ENCODE peak calls at places on chromosomes 16 and 17, in seven cellular contexts. T is GM03348; C is iPS-NIHi11; O is effector memory CD8-positive, alpha-beta T cell; X is Karpas-422; P is WTC11; A is anterior cingulate cortex. V is an unnamed sample.

GRCh38 chr17:79810138-79811027 is 13.5 kb upstream of the CBX8 start:
- DNase-seq in T (peak), C (peak), O (peak), X (peak), P (peak), A (no peak), V (no peak)

GRCh38 chr17:72383053-72383847 is 262.4 kb downstream of the SOX9 start:
- DNase-seq in T (no peak), C (peak), O (no peak), X (no peak), P (peak), A (no peak), V (no peak)

GRCh38 chr17:15231851-15232516 is 33.1 kb downstream of the PMP22 start:
- DNase-seq in T (no peak), C (no peak), O (no peak), X (no peak), P (no peak), A (peak), V (no peak)

GRCh38 chr17:48483471-48484131 is 47.2 kb downstream of the HOXB1 start:
- DNase-seq in T (peak), C (no peak), O (no peak), X (peak), P (no peak), A (no peak), V (peak)

GRCh38 chr16:2027024-2028010 is 615 bp downstream of the NHERF2 start:
- DNase-seq in T (peak), C (no peak), O (no peak), X (no peak), P (no peak), A (no peak), V (no peak)

GRCh38 chr16:71474864-71475263 is 12.8 kb upstream of the ZNF23 start:
- DNase-seq in T (peak), C (no peak), O (no peak), X (no peak), P (no peak), A (no peak), V (peak)

GRCh38 chr17:45431531-45432404 is 902 bp downstream of the ARHGAP27 start:
- DNase-seq in T (peak), C (peak), O (peak), X (peak), P (peak), A (no peak), V (peak)

GRCh38 chr16:84925092-84925772 is 86.1 kb downstream of the ZDHHC7 start:
- DNase-seq in T (peak), C (peak), O (peak), X (peak), P (peak), A (peak), V (no peak)

GRCh38 chr16:3171855-3172593 is 16.0 kb upstream of the OR1F1 start:
- DNase-seq in T (no peak), C (peak), O (no peak), X (peak), P (peak), A (no peak), V (peak)

GRCh38 chr17:64938925-64939474 is 19.7 kb upstream of the LRRC37A3 start:
- DNase-seq in T (peak), C (peak), O (peak), X (peak), P (peak), A (no peak), V (no peak)

GRCh38 chr16:89921131-89921698 is 1.9 kb upstream of the TUBB3 start:
- DNase-seq in T (no peak), C (no peak), O (no peak), X (no peak), P (no peak), A (no peak), V (no peak)

GRCh38 chr16:49854227-49855203 is 1.4 kb downstream of the ZNF423 start:
- DNase-seq in T (no peak), C (peak), O (no peak), X (no peak), P (peak), A (no peak), V (no peak)

GRCh38 chr16:68902376-68903345 is 59.3 kb downstream of the TANGO6 start:
- DNase-seq in T (peak), C (peak), O (no peak), X (peak), P (peak), A (peak), V (peak)

GRCh38 chr16:2145843-2146242 is 2.6 kb upstream of the RAB26 start:
- DNase-seq in T (no peak), C (peak), O (no peak), X (no peak), P (no peak), A (no peak), V (no peak)

GRCh38 chr17:32496348-32497078 is 9.7 kb downstream of the CDK5R1 start:
- DNase-seq in T (peak), C (no peak), O (no peak), X (no peak), P (no peak), A (no peak), V (peak)

GRCh38 chr17:47692895-47693666 is 880 bp upstream of the TBKBP1 start:
- DNase-seq in T (peak), C (no peak), O (no peak), X (no peak), P (no peak), A (no peak), V (no peak)

GRCh38 chr17:73899839-73900238 is 255.6 kb upstream of the SDK2 start:
- DNase-seq in T (no peak), C (no peak), O (no peak), X (no peak), P (no peak), A (no peak), V (no peak)

GRCh38 chr17:1264196-1264595 is 6.0 kb upstream of the BHLHA9 start:
- DNase-seq in T (no peak), C (no peak), O (no peak), X (no peak), P (no peak), A (no peak), V (no peak)

GRCh38 chr16:68179196-68179795 is 56.6 kb downstream of the ESRP2 start:
- DNase-seq in T (no peak), C (no peak), O (no peak), X (no peak), P (no peak), A (no peak), V (no peak)

GRCh38 chr17:77504652-77505459 is 364.1 kb downstream of the SEC14L1 start:
- DNase-seq in T (no peak), C (no peak), O (no peak), X (no peak), P (peak), A (no peak), V (no peak)

GRCh38 chr16:51607202-51607756 is 456.2 kb upstream of the SALL1 start:
- DNase-seq in T (no peak), C (no peak), O (no peak), X (no peak), P (no peak), A (no peak), V (no peak)

GRCh38 chr17:63950940-63951907 is 19.1 kb upstream of the CD79B start:
- DNase-seq in T (no peak), C (peak), O (no peak), X (peak), P (peak), A (no peak), V (no peak)

GRCh38 chr16:82824408-82824807 is 197.6 kb downstream of the CDH13 start:
- DNase-seq in T (no peak), C (no peak), O (no peak), X (no peak), P (no peak), A (no peak), V (no peak)

GRCh38 chr17:46822388-46822921 is 4.0 kb upstream of the WNT3 start:
- DNase-seq in T (no peak), C (peak), O (no peak), X (peak), P (peak), A (no peak), V (no peak)

GRCh38 chr16:19879241-19879792 is 5.3 kb downstream of the GPRC5B start:
- DNase-seq in T (no peak), C (no peak), O (no peak), X (no peak), P (peak), A (no peak), V (no peak)

GRCh38 chr16:83843657-83844056 is 35.9 kb downstream of the HSBP1 start:
- DNase-seq in T (no peak), C (no peak), O (no peak), X (peak), P (peak), A (no peak), V (no peak)

GRCh38 chr17:30580916-30581315 is 103.7 kb downstream of the GOSR1 start:
- DNase-seq in T (no peak), C (no peak), O (no peak), X (no peak), P (no peak), A (no peak), V (peak)

GRCh38 chr16:30184430-30185140 is 1.2 kb downstream of the CORO1A start:
- DNase-seq in T (no peak), C (no peak), O (peak), X (peak), P (no peak), A (peak), V (no peak)

GRCh38 chr17:18965530-18966236 is 13.7 kb downstream of the SLC5A10 start:
- DNase-seq in T (no peak), C (no peak), O (no peak), X (no peak), P (no peak), A (no peak), V (no peak)

GRCh38 chr17:65664296-65664695 is 102.8 kb upstream of the AXIN2 start:
- DNase-seq in T (no peak), C (no peak), O (no peak), X (no peak), P (no peak), A (no peak), V (peak)

GRCh38 chr16:88045820-88046303 is 94.6 kb downstream of the BANP start:
- DNase-seq in T (no peak), C (no peak), O (no peak), X (peak), P (no peak), A (no peak), V (no peak)

GRCh38 chr17:17156107-17156506 is 50.0 kb downstream of the PLD6 start:
- DNase-seq in T (peak), C (no peak), O (no peak), X (no peak), P (no peak), A (no peak), V (peak)

V was measured in fibroblast of gingiva.